ENCODE peak calls at places on chromosomes 13 and 19, in nine cellular contexts. One of them, this sample, is unnamed.

GRCh38 chr19:2887391-2887914 is 13.3 kb upstream of the ZNF57 start:
- DNase-seq in Peyer's patch: no peak
- DNase-seq in ovary: no peak
- DNase-seq in uterus: no peak
- DNase-seq in H1: no peak
- DNase-seq in A549: peak; percentile 77
- DNase-seq in body of pancreas: peak; percentile 19
- DNase-seq in sigmoid colon: no peak
- DNase-seq in breast epithelium: no peak
- DNase-seq in this sample: no peak

GRCh38 chr19:5480427-5480836 is 25.2 kb downstream of the ZNRF4 start:
- DNase-seq in A549: peak; percentile 54
- DNase-seq in uterus: no peak
- DNase-seq in sigmoid colon: no peak
- DNase-seq in ovary: no peak
- DNase-seq in H1: peak; percentile 19
- DNase-seq in breast epithelium: no peak
- DNase-seq in Peyer's patch: no peak
- DNase-seq in body of pancreas: peak; percentile 28
- DNase-seq in this sample: peak; percentile 40

GRCh38 chr13:96948127-96948526 is 46.1 kb downstream of the OXGR1 start:
- DNase-seq in sigmoid colon: no peak
- DNase-seq in A549: no peak
- DNase-seq in H1: no peak
- DNase-seq in Peyer's patch: no peak
- DNase-seq in body of pancreas: no peak
- DNase-seq in breast epithelium: no peak
- DNase-seq in ovary: no peak
- DNase-seq in uterus: no peak
- DNase-seq in this sample: no peak

GRCh38 chr19:30237146-30237545 is 135.0 kb upstream of the ZNF536 start:
- DNase-seq in body of pancreas: no peak
- DNase-seq in H1: no peak
- DNase-seq in A549: no peak
- DNase-seq in Peyer's patch: no peak
- DNase-seq in breast epithelium: no peak
- DNase-seq in sigmoid colon: no peak
- DNase-seq in uterus: no peak
- DNase-seq in ovary: no peak
- DNase-seq in this sample: no peak

GRCh38 chr13:57846600-57847173 is 215.1 kb downstream of the PCDH17 start:
- DNase-seq in ovary: no peak
- DNase-seq in H1: no peak
- DNase-seq in A549: no peak
- DNase-seq in sigmoid colon: no peak
- DNase-seq in breast epithelium: no peak
- DNase-seq in body of pancreas: no peak
- DNase-seq in uterus: no peak
- DNase-seq in Peyer's patch: no peak
- DNase-seq in this sample: no peak

GRCh38 chr13:38998739-38999138 is 8.1 kb upstream of the STOML3 start:
- DNase-seq in body of pancreas: no peak
- DNase-seq in breast epithelium: no peak
- DNase-seq in Peyer's patch: no peak
- DNase-seq in A549: no peak
- DNase-seq in uterus: no peak
- DNase-seq in H1: no peak
- DNase-seq in ovary: no peak
- DNase-seq in sigmoid colon: no peak
- DNase-seq in this sample: peak; percentile 82

GRCh38 chr19:51660975-51661600 is 14.5 kb upstream of the SIGLEC14 start:
- DNase-seq in sigmoid colon: no peak
- DNase-seq in body of pancreas: peak; percentile 77
- DNase-seq in ovary: peak; percentile 80
- DNase-seq in uterus: peak; percentile 63
- DNase-seq in breast epithelium: no peak
- DNase-seq in Peyer's patch: peak; percentile 89
- DNase-seq in H1: no peak
- DNase-seq in A549: peak; percentile 81
- DNase-seq in this sample: peak; percentile 89

GRCh38 chr19:18269336-18269735 is 4.9 kb downstream of the IQCN start:
- DNase-seq in breast epithelium: no peak
- DNase-seq in ovary: no peak
- DNase-seq in uterus: no peak
- DNase-seq in Peyer's patch: no peak
- DNase-seq in A549: no peak
- DNase-seq in body of pancreas: no peak
- DNase-seq in H1: no peak
- DNase-seq in sigmoid colon: no peak
- DNase-seq in this sample: no peak

GRCh38 chr19:44587863-44588752 is 25.3 kb upstream of the IGSF23 start:
- DNase-seq in ovary: no peak
- DNase-seq in Peyer's patch: no peak
- DNase-seq in uterus: no peak
- DNase-seq in breast epithelium: no peak
- DNase-seq in H1: no peak
- DNase-seq in sigmoid colon: no peak
- DNase-seq in body of pancreas: no peak
- DNase-seq in A549: peak; percentile 84
- DNase-seq in this sample: peak; percentile 71

GRCh38 chr19:3879656-3880055 is 829 bp upstream of the ATCAY start:
- DNase-seq in breast epithelium: no peak
- DNase-seq in sigmoid colon: no peak
- DNase-seq in Peyer's patch: no peak
- DNase-seq in uterus: no peak
- DNase-seq in body of pancreas: no peak
- DNase-seq in A549: peak; percentile 34
- DNase-seq in H1: no peak
- DNase-seq in ovary: no peak
- DNase-seq in this sample: no peak

GRCh38 chr19:29815231-29815630 is 3.4 kb downstream of the CCNE1 start:
- DNase-seq in breast epithelium: no peak
- DNase-seq in Peyer's patch: peak; percentile 25
- DNase-seq in H1: no peak
- DNase-seq in A549: no peak
- DNase-seq in uterus: no peak
- DNase-seq in ovary: no peak
- DNase-seq in body of pancreas: no peak
- DNase-seq in sigmoid colon: no peak
- DNase-seq in this sample: peak; percentile 55

GRCh38 chr13:102394158-102395053 is 7.4 kb downstream of the FGF14 start:
- DNase-seq in uterus: peak; percentile 93
- DNase-seq in body of pancreas: peak; percentile 94
- DNase-seq in sigmoid colon: peak; percentile 97
- DNase-seq in A549: peak; percentile 86
- DNase-seq in ovary: peak; percentile 93
- DNase-seq in Peyer's patch: peak; percentile 85
- DNase-seq in breast epithelium: peak; percentile 93
- DNase-seq in H1: peak; percentile 91
- DNase-seq in this sample: peak; percentile 94

GRCh38 chr19:16702123-16702522 is 17.5 kb upstream of the NWD1 start:
- DNase-seq in H1: no peak
- DNase-seq in A549: no peak
- DNase-seq in uterus: no peak
- DNase-seq in breast epithelium: no peak
- DNase-seq in body of pancreas: no peak
- DNase-seq in sigmoid colon: peak; percentile 70
- DNase-seq in ovary: no peak
- DNase-seq in Peyer's patch: no peak
- DNase-seq in this sample: no peak

GRCh38 chr19:30236006-30236405 is 136.2 kb upstream of the ZNF536 start:
- DNase-seq in body of pancreas: no peak
- DNase-seq in H1: no peak
- DNase-seq in A549: no peak
- DNase-seq in sigmoid colon: no peak
- DNase-seq in uterus: no peak
- DNase-seq in breast epithelium: no peak
- DNase-seq in Peyer's patch: no peak
- DNase-seq in ovary: no peak
- DNase-seq in this sample: no peak

GRCh38 chr19:15293751-15294505 is 38.4 kb downstream of the BRD4 start:
- DNase-seq in breast epithelium: no peak
- DNase-seq in H1: no peak
- DNase-seq in body of pancreas: no peak
- DNase-seq in sigmoid colon: no peak
- DNase-seq in Peyer's patch: no peak
- DNase-seq in uterus: no peak
- DNase-seq in ovary: no peak
- DNase-seq in A549: no peak
- DNase-seq in this sample: peak; percentile 44

GRCh38 chr19:17946965-17947784 is 14.4 kb downstream of the CCDC124 start:
- DNase-seq in body of pancreas: peak; percentile 29
- DNase-seq in breast epithelium: no peak
- DNase-seq in ovary: peak; percentile 27
- DNase-seq in Peyer's patch: peak; percentile 28
- DNase-seq in H1: no peak
- DNase-seq in A549: peak; percentile 32
- DNase-seq in sigmoid colon: no peak
- DNase-seq in uterus: no peak
- DNase-seq in this sample: no peak

GRCh38 chr13:105441406-105441805 is 1094.1 kb downstream of the EFNB2 start:
- DNase-seq in body of pancreas: no peak
- DNase-seq in uterus: no peak
- DNase-seq in breast epithelium: no peak
- DNase-seq in sigmoid colon: no peak
- DNase-seq in A549: peak; percentile 26
- DNase-seq in H1: no peak
- DNase-seq in ovary: no peak
- DNase-seq in Peyer's patch: no peak
- DNase-seq in this sample: no peak

GRCh38 chr19:21559444-21559843 is 54.0 kb downstream of the ZNF429 start:
- DNase-seq in Peyer's patch: no peak
- DNase-seq in breast epithelium: no peak
- DNase-seq in uterus: no peak
- DNase-seq in A549: no peak
- DNase-seq in body of pancreas: no peak
- DNase-seq in ovary: no peak
- DNase-seq in H1: no peak
- DNase-seq in sigmoid colon: no peak
- DNase-seq in this sample: no peak
- TF ChIP-seq POLR2A in Peyer's patch: no peak
- TF ChIP-seq POLR2A in breast epithelium: no peak
- TF ChIP-seq POLR2A in uterus: no peak
- TF ChIP-seq POLR2A in A549: no peak
- TF ChIP-seq POLR2A in body of pancreas: no peak
- TF ChIP-seq POLR2A in ovary: no peak
- TF ChIP-seq POLR2A in H1: no peak
- TF ChIP-seq POLR2A in sigmoid colon: no peak
- TF ChIP-seq POLR2A in this sample: no peak

DNA sequence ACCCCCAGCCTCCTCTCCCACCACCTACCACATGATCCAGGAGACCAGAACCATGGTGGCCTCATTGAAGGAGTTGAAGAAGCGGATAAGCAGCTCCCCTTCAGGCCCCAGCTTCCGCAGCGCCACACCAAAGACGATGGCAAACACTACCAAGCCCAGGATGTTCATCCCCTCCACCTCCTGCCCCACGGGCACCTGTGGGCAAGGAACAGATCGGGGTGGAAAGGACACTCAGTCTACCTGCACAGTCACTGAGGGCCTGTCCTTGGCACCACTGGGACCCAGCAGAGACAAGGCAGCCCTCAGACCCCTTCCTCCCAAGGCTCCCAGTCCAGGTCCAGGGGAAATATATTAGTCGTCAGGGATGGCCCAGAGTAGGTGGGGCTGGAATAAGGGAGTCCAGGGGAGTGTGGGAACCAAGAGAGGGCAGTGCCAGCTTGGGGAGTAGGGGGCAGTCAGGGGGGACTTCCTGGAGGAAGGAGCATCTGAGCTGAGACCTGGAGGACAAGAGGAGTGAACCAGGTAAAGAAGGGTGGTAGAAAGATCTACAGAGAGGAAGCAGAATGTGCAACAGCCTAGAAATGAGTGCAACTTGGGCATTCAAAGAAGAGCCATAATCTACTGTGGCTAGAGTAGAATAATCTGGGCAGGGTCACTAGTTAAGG is 5.9 kb downstream of the SLC1A5 start:
- DNase-seq in body of pancreas: no peak
- DNase-seq in A549: no peak
- DNase-seq in sigmoid colon: no peak
- DNase-seq in uterus: no peak
- DNase-seq in ovary: no peak
- DNase-seq in Peyer's patch: no peak
- DNase-seq in breast epithelium: no peak
- DNase-seq in H1: no peak
- DNase-seq in this sample: no peak
- TF ChIP-seq POLR2A in body of pancreas: no peak
- TF ChIP-seq POLR2A in A549: no peak
- TF ChIP-seq POLR2A in sigmoid colon: no peak
- TF ChIP-seq POLR2A in uterus: no peak
- TF ChIP-seq POLR2A in ovary: no peak
- TF ChIP-seq POLR2A in Peyer's patch: no peak
- TF ChIP-seq POLR2A in breast epithelium: no peak
- TF ChIP-seq POLR2A in H1: no peak
- TF ChIP-seq POLR2A in this sample: no peak

GRCh38 chr13:32039488-32040013 is 8.0 kb downstream of the FRY start:
- DNase-seq in uterus: no peak
- DNase-seq in breast epithelium: no peak
- DNase-seq in A549: no peak
- DNase-seq in body of pancreas: no peak
- DNase-seq in sigmoid colon: no peak
- DNase-seq in H1: no peak
- DNase-seq in Peyer's patch: no peak
- DNase-seq in ovary: no peak
- DNase-seq in this sample: no peak
- TF ChIP-seq POLR2A in uterus: no peak
- TF ChIP-seq POLR2A in breast epithelium: no peak
- TF ChIP-seq POLR2A in A549: no peak
- TF ChIP-seq POLR2A in body of pancreas: no peak
- TF ChIP-seq POLR2A in sigmoid colon: no peak
- TF ChIP-seq POLR2A in H1: no peak
- TF ChIP-seq POLR2A in Peyer's patch: no peak
- TF ChIP-seq POLR2A in ovary: no peak
- TF ChIP-seq POLR2A in this sample: no peak

DNA sequence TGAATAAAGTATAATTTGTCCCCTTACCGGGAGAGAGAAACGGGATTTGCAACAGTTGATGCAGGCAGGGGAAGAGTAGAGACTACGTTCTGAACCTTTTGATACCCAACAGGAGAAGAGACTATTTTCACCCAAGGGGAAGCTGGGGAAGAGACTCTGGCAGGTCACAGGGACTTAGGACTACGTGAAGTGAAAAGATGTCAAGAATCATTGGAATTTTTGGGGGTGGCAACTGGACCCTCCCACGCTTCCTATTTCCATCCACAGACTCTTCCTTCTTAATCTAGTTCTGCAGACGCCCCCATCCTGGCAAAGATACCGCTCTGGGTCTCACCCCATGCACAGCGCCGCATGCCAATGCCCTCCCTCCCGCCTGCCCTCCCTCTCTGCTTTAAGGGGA is 13.8 kb downstream of the CABP5 start:
- DNase-seq in Peyer's patch: no peak
- DNase-seq in body of pancreas: no peak
- DNase-seq in A549: no peak
- DNase-seq in sigmoid colon: no peak
- DNase-seq in uterus: no peak
- DNase-seq in ovary: no peak
- DNase-seq in breast epithelium: no peak
- DNase-seq in H1: no peak
- DNase-seq in this sample: no peak
- TF ChIP-seq POLR2A in Peyer's patch: no peak
- TF ChIP-seq POLR2A in body of pancreas: no peak
- TF ChIP-seq POLR2A in A549: no peak
- TF ChIP-seq POLR2A in sigmoid colon: no peak
- TF ChIP-seq POLR2A in uterus: no peak
- TF ChIP-seq POLR2A in ovary: no peak
- TF ChIP-seq POLR2A in breast epithelium: no peak
- TF ChIP-seq POLR2A in H1: no peak
- TF ChIP-seq POLR2A in this sample: no peak

This sample was measured in erythroblast.